ENCODE peak calls at places on chromosomes 12 and 14, in five cellular contexts. One of them, this sample, is unnamed.

GRCh38 chr12:6841139-6841515 is 402 bp downstream of the GNB3 start:
- DNase-seq in GM12878: no peak
- DNase-seq in A549: no peak
- DNase-seq in K562: no peak
- DNase-seq in HepG2: no peak
- DNase-seq in this sample: no peak

GRCh38 chr14:65373671-65374039 is 38.9 kb upstream of the FUT8 start:
- DNase-seq in HepG2: no peak
- DNase-seq in A549: no peak
- DNase-seq in K562: no peak
- DNase-seq in GM12878: no peak
- DNase-seq in this sample: no peak

GRCh38 chr12:51636581-51636980 is 45.5 kb downstream of the SCN8A start:
- DNase-seq in K562: no peak
- DNase-seq in A549: no peak
- DNase-seq in HepG2: no peak
- DNase-seq in GM12878: no peak
- DNase-seq in this sample: no peak

GRCh38 chr12:113663396-113663795 is 191.7 kb upstream of the LHX5 start:
- DNase-seq in GM12878: no peak
- DNase-seq in HepG2: no peak
- DNase-seq in K562: peak
- DNase-seq in A549: no peak
- DNase-seq in this sample: no peak

GRCh38 chr14:104678346-104678745 is 11.1 kb upstream of the INF2 start:
- DNase-seq in A549: no peak
- DNase-seq in HepG2: no peak
- DNase-seq in GM12878: no peak
- DNase-seq in K562: peak
- DNase-seq in this sample: no peak

GRCh38 chr14:90784621-90785270 is 31.5 kb downstream of the TTC7B start:
- DNase-seq in HepG2: no peak
- DNase-seq in A549: no peak
- DNase-seq in GM12878: no peak
- DNase-seq in K562: no peak
- DNase-seq in this sample: no peak

GRCh38 chr14:43244142-43244625 is 1262.9 kb downstream of the FSCB start:
- DNase-seq in K562: no peak
- DNase-seq in GM12878: no peak
- DNase-seq in A549: no peak
- DNase-seq in HepG2: no peak
- DNase-seq in this sample: no peak

GRCh38 chr14:22939684-22940083 is 10.5 kb upstream of the PRMT5 start:
- DNase-seq in K562: no peak
- DNase-seq in GM12878: no peak
- DNase-seq in A549: no peak
- DNase-seq in HepG2: no peak
- DNase-seq in this sample: no peak

GRCh38 chr12:53053223-53054111 is 3.6 kb downstream of the TNS2 start:
- DNase-seq in GM12878: no peak
- DNase-seq in A549: peak
- DNase-seq in K562: no peak
- DNase-seq in HepG2: peak
- DNase-seq in this sample: peak

GRCh38 chr12:98296462-98297079 is 218.8 kb upstream of the TMPO start:
- DNase-seq in HepG2: no peak
- DNase-seq in K562: no peak
- DNase-seq in A549: no peak
- DNase-seq in GM12878: no peak
- DNase-seq in this sample: peak

GRCh38 chr12:105219261-105220018 is 16.5 kb downstream of the APPL2 start:
- DNase-seq in A549: no peak
- DNase-seq in K562: no peak
- DNase-seq in HepG2: no peak
- DNase-seq in GM12878: no peak
- DNase-seq in this sample: no peak

GRCh38 chr12:106760184-106760531 is 14.3 kb upstream of the RIC8B start:
- DNase-seq in GM12878: peak
- DNase-seq in HepG2: no peak
- DNase-seq in K562: no peak
- DNase-seq in A549: no peak
- DNase-seq in this sample: peak

GRCh38 chr12:68613209-68613904 is 2.7 kb downstream of the RAP1B start:
- DNase-seq in A549: no peak
- DNase-seq in K562: no peak
- DNase-seq in GM12878: no peak
- DNase-seq in HepG2: no peak
- DNase-seq in this sample: no peak

GRCh38 chr14:92651793-92652382 is 96.5 kb downstream of the LGMN start:
- DNase-seq in GM12878: no peak
- DNase-seq in K562: no peak
- DNase-seq in A549: no peak
- DNase-seq in HepG2: no peak
- DNase-seq in this sample: no peak

GRCh38 chr14:76926521-76927251 is 100.5 kb downstream of the LRRC74A start:
- DNase-seq in K562: no peak
- DNase-seq in GM12878: no peak
- DNase-seq in A549: no peak
- DNase-seq in HepG2: no peak
- DNase-seq in this sample: no peak
- TF ChIP-seq ESRRA in K562: no peak
- TF ChIP-seq ESRRA in GM12878: no peak
- TF ChIP-seq ESRRA in A549: no peak
- TF ChIP-seq ESRRA in HepG2: no peak
- TF ChIP-seq ESRRA in this sample: no peak

GRCh38 chr14:61759878-61760277 is 2.3 kb upstream of the SNAPC1 start:
- DNase-seq in HepG2: no peak
- DNase-seq in GM12878: no peak
- DNase-seq in K562: no peak
- DNase-seq in A549: no peak
- DNase-seq in this sample: no peak
- TF ChIP-seq ESRRA in HepG2: no peak
- TF ChIP-seq ESRRA in GM12878: no peak
- TF ChIP-seq ESRRA in K562: no peak
- TF ChIP-seq ESRRA in A549: no peak
- TF ChIP-seq ESRRA in this sample: no peak

GRCh38 chr14:89041245-89041585 is 216.8 kb downstream of the TTC8 start:
- DNase-seq in A549: no peak
- DNase-seq in GM12878: no peak
- DNase-seq in K562: no peak
- DNase-seq in HepG2: peak
- DNase-seq in this sample: no peak
- TF ChIP-seq ESRRA in A549: no peak
- TF ChIP-seq ESRRA in GM12878: no peak
- TF ChIP-seq ESRRA in K562: no peak
- TF ChIP-seq ESRRA in HepG2: no peak
- TF ChIP-seq ESRRA in this sample: no peak

GRCh38 chr12:12323606-12324005 is 26.4 kb downstream of the MANSC1 start:
- DNase-seq in GM12878: no peak
- DNase-seq in HepG2: no peak
- DNase-seq in A549: no peak
- DNase-seq in K562: no peak
- DNase-seq in this sample: no peak

GRCh38 chr12:12326262-12326661 is 23.8 kb downstream of the MANSC1 start:
- DNase-seq in GM12878: no peak
- DNase-seq in HepG2: no peak
- DNase-seq in A549: no peak
- DNase-seq in K562: no peak
- DNase-seq in this sample: no peak

GRCh38 chr12:12331896-12332295 is 18.1 kb downstream of the MANSC1 start:
- DNase-seq in K562: no peak
- DNase-seq in A549: no peak
- DNase-seq in GM12878: no peak
- DNase-seq in HepG2: no peak
- DNase-seq in this sample: no peak

GRCh38 chr12:12331244-12331771 is 18.7 kb downstream of the MANSC1 start:
- DNase-seq in A549: no peak
- DNase-seq in K562: no peak
- DNase-seq in HepG2: no peak
- DNase-seq in GM12878: no peak
- DNase-seq in this sample: peak

DNA sequence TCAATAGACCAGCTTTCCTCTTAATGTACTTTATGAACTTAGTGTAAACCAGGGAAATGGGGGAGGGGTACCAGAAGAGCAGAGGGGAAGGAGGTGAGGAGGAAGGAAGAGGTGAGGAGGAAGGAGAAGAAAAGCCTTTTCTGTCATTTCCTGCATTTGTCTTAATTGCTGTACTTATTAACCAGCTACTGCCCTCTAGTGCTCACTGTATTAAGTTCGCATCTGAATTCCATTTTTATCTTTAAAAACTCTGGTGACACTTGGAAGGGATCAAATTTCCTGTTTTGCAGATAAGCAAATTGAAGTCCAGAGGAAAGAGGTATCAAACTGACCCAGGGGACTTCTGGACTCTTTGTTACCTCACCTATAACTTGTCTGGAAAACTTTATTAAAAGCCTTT is 22.2 kb downstream of the MANSC1 start:
- DNase-seq in HepG2: peak
- DNase-seq in GM12878: peak
- DNase-seq in A549: peak
- DNase-seq in K562: peak
- DNase-seq in this sample: no peak
- TF ChIP-seq ESRRA in HepG2: no peak
- TF ChIP-seq ESRRA in GM12878: no peak
- TF ChIP-seq ESRRA in A549: no peak
- TF ChIP-seq ESRRA in K562: no peak
- TF ChIP-seq ESRRA in this sample: no peak

DNA sequence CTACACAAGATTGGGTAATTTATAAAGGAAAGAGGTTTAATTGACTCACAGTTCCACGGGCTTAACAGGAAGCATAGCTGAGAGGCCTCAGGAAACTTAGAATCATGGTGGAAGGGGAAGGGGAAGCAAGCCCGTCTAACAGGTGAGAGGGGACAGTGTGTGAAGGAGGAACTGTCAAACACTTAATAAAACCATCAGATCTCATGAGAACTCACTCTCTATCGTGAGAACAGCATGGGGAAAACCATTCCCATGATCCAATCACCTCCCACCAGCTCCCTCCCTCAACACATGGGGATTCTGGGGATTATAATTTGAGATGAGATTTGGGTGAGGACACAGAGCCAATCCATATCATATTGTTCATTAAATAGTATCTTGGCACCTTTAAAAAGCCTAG is 56.1 kb downstream of the EPS8 start:
- DNase-seq in A549: no peak
- DNase-seq in GM12878: no peak
- DNase-seq in HepG2: no peak
- DNase-seq in K562: no peak
- DNase-seq in this sample: no peak
- TF ChIP-seq ESRRA in A549: no peak
- TF ChIP-seq ESRRA in GM12878: no peak
- TF ChIP-seq ESRRA in HepG2: no peak
- TF ChIP-seq ESRRA in K562: no peak
- TF ChIP-seq ESRRA in this sample: no peak

GRCh38 chr12:89883630-89884364 is 175.2 kb upstream of the ATP2B1 start:
- DNase-seq in GM12878: no peak
- DNase-seq in HepG2: no peak
- DNase-seq in K562: no peak
- DNase-seq in A549: no peak
- DNase-seq in this sample: no peak
- TF ChIP-seq ESRRA in GM12878: no peak
- TF ChIP-seq ESRRA in HepG2: no peak
- TF ChIP-seq ESRRA in K562: no peak
- TF ChIP-seq ESRRA in A549: no peak
- TF ChIP-seq ESRRA in this sample: no peak

DNA sequence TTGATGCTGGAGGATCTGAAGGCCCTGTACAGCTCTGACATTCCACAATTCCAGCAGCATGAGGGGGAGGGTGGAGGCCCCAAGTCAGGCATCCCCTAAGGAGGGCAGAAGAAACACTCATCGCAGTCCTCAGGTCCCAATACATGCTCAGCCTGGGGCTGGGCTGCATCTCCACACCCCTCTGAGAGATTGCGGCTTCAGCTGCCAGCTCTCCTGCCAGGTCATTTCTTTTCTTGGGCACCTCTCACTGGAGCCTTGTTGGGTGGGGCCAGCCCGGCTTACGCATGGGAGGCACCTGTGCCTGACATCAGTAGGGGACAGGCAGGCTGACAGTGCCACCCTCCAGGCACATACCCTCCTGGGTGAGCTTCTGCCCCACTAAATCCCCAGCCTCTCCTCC is 89.8 kb downstream of the DICER1 start:
- DNase-seq in A549: no peak
- DNase-seq in GM12878: no peak
- DNase-seq in HepG2: no peak
- DNase-seq in K562: no peak
- DNase-seq in this sample: no peak
- TF ChIP-seq ESRRA in A549: no peak
- TF ChIP-seq ESRRA in GM12878: no peak
- TF ChIP-seq ESRRA in HepG2: no peak
- TF ChIP-seq ESRRA in K562: no peak
- TF ChIP-seq ESRRA in this sample: no peak

DNA sequence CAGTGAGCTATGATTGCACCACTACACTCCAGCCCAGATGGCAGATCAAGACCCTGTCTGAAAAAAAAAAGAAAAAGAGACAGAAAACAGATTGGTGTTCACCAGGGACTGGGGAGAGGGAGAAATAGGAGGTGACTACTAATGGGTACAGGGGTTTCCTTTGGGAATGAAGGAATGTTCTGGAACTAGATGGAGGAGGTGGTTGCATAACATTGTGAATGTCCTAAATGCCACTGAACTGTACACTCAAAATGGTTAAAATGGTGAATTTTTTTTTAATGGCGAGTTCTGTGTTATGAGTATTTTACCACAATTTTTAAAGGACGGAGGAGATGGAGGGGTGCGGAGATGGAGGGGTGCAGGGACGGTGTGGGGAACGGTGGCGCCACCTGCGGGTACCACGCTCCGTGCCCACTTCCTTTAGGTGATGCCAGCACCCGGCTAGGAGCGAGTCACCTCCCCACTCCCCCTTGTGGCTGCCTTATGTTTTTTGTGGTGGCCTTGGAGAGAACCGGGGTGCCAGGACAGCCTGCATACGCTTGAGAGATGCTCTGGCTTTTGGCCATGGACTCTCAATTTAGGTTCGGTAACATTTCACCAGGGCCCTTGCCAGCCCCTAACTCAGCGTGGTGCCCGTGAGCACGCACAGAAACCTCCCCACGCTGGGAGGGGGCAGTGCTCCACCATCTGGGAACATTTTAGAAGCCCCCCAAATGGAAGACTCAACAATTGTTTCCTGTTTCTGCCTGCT is 16.1 kb downstream of the UBC start:
- DNase-seq in K562: peak
- DNase-seq in HepG2: peak
- DNase-seq in GM12878: no peak
- DNase-seq in A549: peak
- DNase-seq in this sample: peak
- TF ChIP-seq ESRRA in K562: no peak
- TF ChIP-seq ESRRA in HepG2: no peak
- TF ChIP-seq ESRRA in GM12878: no peak
- TF ChIP-seq ESRRA in A549: no peak
- TF ChIP-seq ESRRA in this sample: no peak

GRCh38 chr14:75577090-75577489 is 1.3 kb upstream of the FLVCR2 start:
- DNase-seq in GM12878: no peak
- DNase-seq in HepG2: no peak
- DNase-seq in K562: no peak
- DNase-seq in A549: no peak
- DNase-seq in this sample: no peak
- TF ChIP-seq ESRRA in GM12878: no peak
- TF ChIP-seq ESRRA in HepG2: no peak
- TF ChIP-seq ESRRA in K562: no peak
- TF ChIP-seq ESRRA in A549: no peak
- TF ChIP-seq ESRRA in this sample: no peak

This sample was measured in WTC11.